ENCODE peak calls at places on chromosomes 2 and 18, in five cellular contexts. L, B, I, K and J are unnamed samples.

GRCh38 chr2:224561234-224562005 is 23.7 kb downstream of the CUL3 start:
- DNase-seq in L (no peak), B (no peak), I (no peak), K (peak; percentile 41), J (peak; percentile 41)

GRCh38 chr2:100630473-100630977 is 67.7 kb downstream of the PDCL3 start:
- DNase-seq in L (no peak), B (no peak), I (no peak), K (no peak), J (no peak)

GRCh38 chr2:239876241-239876947 is 148.7 kb downstream of the NDUFA10 start:
- DNase-seq in L (no peak), B (no peak), I (no peak), K (no peak), J (no peak)

GRCh38 chr2:40431600-40431955 is 20.3 kb downstream of the SLC8A1 start:
- DNase-seq in L (peak; percentile 71), B (no peak), I (peak; percentile 93), K (peak; percentile 88), J (peak; percentile 81)

GRCh38 chr2:102771114-102771513 is 9.3 kb downstream of the TMEM182 start:
- DNase-seq in L (no peak), B (no peak), I (no peak), K (peak; percentile 5), J (no peak)

GRCh38 chr2:232494542-232494941 is 6.9 kb upstream of the ECEL1 start:
- DNase-seq in L (no peak), B (no peak), I (no peak), K (no peak), J (no peak)

GRCh38 chr18:45119888-45120287 is 439.2 kb downstream of the SETBP1 start:
- DNase-seq in L (no peak), B (no peak), I (no peak), K (no peak), J (no peak)

GRCh38 chr2:68336192-68336591 is 16.4 kb upstream of the CNRIP1 start:
- DNase-seq in L (no peak), B (no peak), I (peak; percentile 66), K (peak; percentile 83), J (peak; percentile 71)

GRCh38 chr2:71932027-71932779 is 215.5 kb downstream of the CYP26B1 start:
- DNase-seq in L (no peak), B (no peak), I (no peak), K (no peak), J (no peak)

GRCh38 chr2:195395351-195395750 is 261.7 kb upstream of the SLC39A10 start:
- DNase-seq in L (no peak), B (no peak), I (no peak), K (peak; percentile 42), J (no peak)

DNA sequence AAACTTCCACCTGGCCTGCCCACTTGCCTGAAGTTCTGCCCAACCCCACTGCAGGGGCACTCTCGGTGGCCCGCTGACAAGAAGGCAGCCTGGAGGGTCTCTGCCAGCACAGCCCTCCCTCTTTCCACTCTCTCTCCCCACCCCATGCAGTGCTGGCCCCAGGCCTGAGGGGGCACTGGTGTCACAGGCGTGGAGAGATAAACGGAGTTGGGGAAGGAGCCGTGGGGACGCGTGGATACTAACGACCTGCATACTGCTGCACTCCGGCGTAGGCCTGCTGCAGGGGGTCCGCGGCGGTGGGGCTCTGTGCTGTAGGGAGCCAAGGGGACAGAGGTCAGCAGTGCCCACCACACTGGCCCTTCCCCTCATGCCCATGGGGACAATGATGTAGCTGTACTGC is 299.3 kb downstream of the CELF4 start:
- DNase-seq in L (no peak), B (no peak), I (no peak), K (no peak), J (no peak)
- TF ChIP-seq CTCF in L (no peak), B (peak; percentile 12), I (no peak), K (peak; percentile 6), J (peak; percentile 23)

DNA sequence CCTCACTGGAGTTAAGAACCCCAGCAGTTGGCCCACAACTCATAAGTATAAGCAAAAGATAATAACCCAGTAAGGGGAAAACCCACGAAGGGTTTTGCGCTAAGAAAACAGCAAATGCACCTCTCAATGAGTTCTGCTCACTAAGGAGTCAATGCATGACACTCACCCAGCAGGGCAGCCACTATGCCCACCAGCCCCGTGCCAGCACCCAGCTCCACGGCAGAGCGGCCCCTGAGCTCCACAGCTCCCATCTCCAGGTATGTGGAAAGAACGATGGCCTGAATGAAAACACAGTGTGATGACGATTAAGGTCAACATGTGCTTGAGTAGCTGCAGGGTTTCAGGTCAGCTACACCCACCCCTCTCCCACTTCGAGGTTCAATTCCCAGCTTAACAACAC is 3.6 kb downstream of the METTL21A start:
- DNase-seq in L (no peak), B (no peak), I (no peak), K (no peak), J (no peak)
- TF ChIP-seq CTCF in L (no peak), B (no peak), I (no peak), K (no peak), J (no peak)

DNA sequence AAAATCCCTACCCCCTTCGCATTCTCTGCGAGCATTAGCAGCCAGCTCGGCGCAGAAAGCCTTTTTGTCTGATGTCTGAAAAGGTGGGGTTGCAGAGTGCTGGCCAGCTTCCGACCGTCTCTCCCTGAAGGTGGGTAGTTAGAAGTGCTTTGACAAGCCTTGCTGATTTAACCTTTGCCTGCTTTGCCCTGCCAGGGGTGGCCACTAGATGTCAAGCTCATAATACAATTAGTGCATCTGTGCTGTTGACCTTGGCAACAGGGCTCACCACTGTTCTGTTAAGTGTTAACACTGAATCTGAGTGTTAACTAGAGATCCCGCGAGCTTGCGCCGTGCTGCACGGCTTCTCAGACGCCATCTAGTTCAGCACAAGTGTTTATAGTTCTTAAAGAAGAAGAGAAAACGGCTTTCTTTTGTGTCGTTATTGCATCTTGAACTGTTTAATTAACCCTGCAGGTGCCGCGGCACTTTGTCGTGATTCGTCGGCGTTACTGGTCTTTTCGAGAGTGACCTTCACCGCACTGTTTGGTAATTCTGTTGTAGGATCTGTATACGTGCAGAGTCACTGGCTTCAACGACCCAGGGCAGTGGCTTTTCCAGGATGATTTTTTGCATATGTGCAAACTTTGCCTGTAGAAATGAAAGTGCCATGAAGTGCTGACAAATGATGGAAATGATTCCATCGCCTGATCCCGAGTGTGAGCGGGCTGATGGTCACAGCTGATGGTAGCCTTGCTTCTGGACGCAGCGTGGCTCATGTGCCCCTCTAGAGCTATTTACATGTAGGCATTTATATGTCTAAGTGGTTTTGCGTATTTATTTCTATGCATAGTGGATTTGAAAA is 5.5 kb downstream of the SALL3 start:
- DNase-seq in L (peak; percentile 44), B (no peak), I (peak; percentile 32), K (no peak), J (no peak)
- TF ChIP-seq CTCF in L (peak; percentile 59), B (peak; percentile 13), I (peak; percentile 21), K (peak; percentile 5), J (peak; percentile 20)

DNA sequence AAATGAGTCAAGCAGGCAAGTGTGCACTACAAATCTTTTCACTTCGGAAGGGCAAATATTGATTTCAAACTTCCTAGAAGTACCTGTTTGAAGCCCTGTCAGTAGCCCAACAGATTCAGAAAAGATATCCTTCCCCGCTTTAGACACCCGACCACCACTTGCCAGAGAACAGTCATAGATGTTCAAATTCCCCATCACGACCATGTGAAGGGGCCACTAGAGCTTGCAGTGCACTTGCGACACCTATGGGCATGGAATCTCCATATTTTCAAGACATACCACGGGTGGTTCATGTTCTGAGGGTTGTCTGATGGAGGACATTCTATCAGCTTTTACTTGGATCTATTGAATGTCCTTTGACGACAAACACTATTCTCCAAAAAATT is 23.8 kb downstream of the GNLY start:
- DNase-seq in L (peak; percentile 55), B (no peak), I (no peak), K (no peak), J (no peak)
- TF ChIP-seq CTCF in L (no peak), B (no peak), I (no peak), K (no peak), J (peak; percentile 52)

DNA sequence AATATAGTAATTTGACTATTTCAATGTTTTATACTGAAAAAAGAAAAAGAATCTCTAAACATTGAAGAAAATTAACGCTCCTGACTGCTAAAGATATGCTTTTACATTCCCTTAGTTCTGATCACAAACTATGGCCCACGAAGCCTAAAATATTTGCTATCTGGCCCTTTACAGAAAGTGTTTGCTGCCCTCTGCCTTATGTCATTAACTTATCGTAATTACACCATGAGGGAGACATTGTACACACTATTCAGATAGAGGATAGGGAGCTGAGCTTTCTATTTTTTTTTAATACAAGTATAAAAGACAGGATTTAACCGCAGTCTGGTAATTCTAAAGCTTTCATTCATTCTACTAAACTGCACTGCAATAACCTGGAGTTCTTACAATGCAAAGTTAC is 393.1 kb upstream of the DCC start:
- DNase-seq in L (no peak), B (no peak), I (no peak), K (no peak), J (no peak)
- TF ChIP-seq CTCF in L (no peak), B (no peak), I (no peak), K (no peak), J (no peak)